ENCODE peak calls at places on chromosomes 7 and 10, in five cellular contexts. U, B, A, W and I are unnamed samples.

GRCh38 chr7:116713500-116713899 is 41.5 kb downstream of the MET start:
- DNase-seq in W (no peak), B (no peak), A (no peak), U (no peak), I (no peak)

GRCh38 chr10:72274213-72274729 is 547 bp downstream of the DDIT4 start:
- DNase-seq in U (no peak), W (no peak), A (no peak), B (no peak), I (no peak)

GRCh38 chr10:71631007-71631859 is 88.3 kb downstream of the C10orf105 start:
- DNase-seq in B (peak; percentile 70), W (peak; percentile 90), U (no peak), A (no peak), I (no peak)

GRCh38 chr10:121183241-121183640 is 332.1 kb downstream of the WDR11 start:
- DNase-seq in A (no peak), B (no peak), W (no peak), U (no peak), I (no peak)

GRCh38 chr10:94902570-94902969 is 35.9 kb upstream of the CYP2C9 start:
- DNase-seq in U (no peak), A (no peak), W (no peak), B (no peak), I (no peak)

GRCh38 chr7:94133460-94133859 is 129.3 kb upstream of the BET1 start:
- DNase-seq in B (no peak), U (no peak), W (peak; percentile 16), A (no peak), I (peak; percentile 13)

GRCh38 chr10:93566435-93567276 is at the start of gene FFAR4:
- DNase-seq in U (no peak), W (peak; percentile 49), A (peak; percentile 64), B (no peak), I (no peak)

GRCh38 chr7:13560441-13560840 is 429.0 kb downstream of the ETV1 start:
- DNase-seq in W (no peak), A (no peak), U (no peak), B (no peak), I (peak; percentile 73)

GRCh38 chr7:55120501-55121198 is 101.8 kb downstream of the EGFR start:
- DNase-seq in B (no peak), A (no peak), U (no peak), W (no peak), I (peak; percentile 76)

GRCh38 chr7:80883188-80884025 is 35.4 kb downstream of the SEMA3C start:
- DNase-seq in U (no peak), W (peak; percentile 79), B (no peak), A (no peak), I (peak; percentile 98)

GRCh38 chr10:94065344-94065743 is 71.6 kb downstream of the PLCE1 start:
- DNase-seq in U (no peak), B (no peak), W (no peak), A (no peak), I (no peak)

GRCh38 chr7:86002858-86003257 is 640.9 kb upstream of the GRM3 start:
- DNase-seq in W (no peak), A (no peak), U (no peak), B (no peak), I (no peak)

GRCh38 chr10:77418211-77418640 is 219.4 kb downstream of the KCNMA1 start:
- DNase-seq in U (no peak), W (no peak), B (no peak), A (no peak), I (no peak)

GRCh38 chr7:100693312-100694195 is 496 bp downstream of the GIGYF1 start:
- DNase-seq in W (no peak), A (peak; percentile 30), B (peak; percentile 53), U (peak; percentile 56), I (no peak)

GRCh38 chr7:98090116-98090515 is 16.5 kb upstream of the LMTK2 start:
- DNase-seq in B (no peak), W (no peak), A (no peak), U (no peak), I (no peak)

GRCh38 chr10:80454526-80455460 is 683 bp downstream of the TSPAN14 start:
- DNase-seq in A (peak; percentile 41), U (peak; percentile 49), W (peak; percentile 52), B (peak; percentile 59), I (peak; percentile 42)
- H3K79me2 ChIP-seq in A (peaks cover 20% of the 10 kb centered on the region), U (no peaks in the 10 kb centered on the region), W (peaks cover 50% of the 10 kb centered on the region), B (peaks cover 55% of the 10 kb centered on the region), I (peaks cover 48% of the 10 kb centered on the region)

GRCh38 chr10:119782981-119783664 is 57.3 kb downstream of the INPP5F start:
- DNase-seq in U (no peak), A (no peak), B (no peak), W (no peak), I (no peak)
- H3K4me1 ChIP-seq in U (peaks cover 21% of the 10 kb centered on the region), A (peaks cover 3% of the 10 kb centered on the region), B (peaks cover 16% of the 10 kb centered on the region), W (peaks cover 7% of the 10 kb centered on the region), I (no peaks in the 10 kb centered on the region)

GRCh38 chr10:109958059-109958458 is 34.7 kb upstream of the XPNPEP1 start:
- DNase-seq in B (no peak), W (no peak), U (no peak), A (no peak), I (no peak)
- H3K79me2 ChIP-seq in B (no peaks in the 10 kb centered on the region), W (no peaks in the 10 kb centered on the region), U (no peaks in the 10 kb centered on the region), A (no peaks in the 10 kb centered on the region), I (no peaks in the 10 kb centered on the region)

DNA sequence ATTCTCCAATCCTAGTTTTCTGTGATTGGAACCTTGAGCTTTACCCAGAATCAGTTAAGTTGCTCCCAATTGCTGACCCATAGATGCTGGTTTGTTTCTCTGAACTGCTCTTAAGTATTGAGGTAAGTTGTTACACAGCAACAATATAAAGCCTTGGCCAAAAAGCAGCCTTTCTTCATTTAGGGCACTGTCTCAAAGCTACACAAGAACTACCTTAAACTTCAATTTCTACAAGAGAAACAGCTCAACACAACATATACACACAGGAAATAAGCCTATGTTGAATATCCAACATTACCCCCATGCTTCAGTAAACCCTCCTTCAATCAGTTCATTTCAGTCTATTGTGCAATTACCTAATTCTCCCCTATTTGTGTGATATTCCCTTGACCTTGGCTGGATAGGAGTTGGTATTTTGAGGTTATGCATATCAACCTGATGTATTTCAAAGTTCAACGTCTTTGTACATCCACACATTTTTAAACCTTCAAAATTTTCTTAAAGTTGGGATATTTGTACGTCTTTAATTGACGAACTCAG is 11.5 kb downstream of the HNRNPA2B1 start:
- DNase-seq in B (no peak), W (no peak), U (peak; percentile 50), A (no peak), I (no peak)
- H3K4me1 ChIP-seq in B (peaks cover 26% of the 10 kb centered on the region), W (no peaks in the 10 kb centered on the region), U (peaks cover 2% of the 10 kb centered on the region), A (no peaks in the 10 kb centered on the region), I (no peaks in the 10 kb centered on the region)

GRCh38 chr10:32314588-32314987 is 32.4 kb downstream of the EPC1 start:
- DNase-seq in W (no peak), A (no peak), U (no peak), B (no peak), I (no peak)
- H3K79me2 ChIP-seq in W (peaks cover 48% of the 10 kb centered on the region), A (peaks cover 29% of the 10 kb centered on the region), U (peaks cover 99% of the 10 kb centered on the region), B (peaks cover 93% of the 10 kb centered on the region), I (peaks cover 94% of the 10 kb centered on the region)

GRCh38 chr10:79101560-79101971 is 32.8 kb downstream of the ZMIZ1 start:
- DNase-seq in B (no peak), A (no peak), W (no peak), U (no peak), I (no peak)
- H3K4me1 ChIP-seq in B (peaks cover 16% of the 10 kb centered on the region), A (peaks cover 11% of the 10 kb centered on the region), W (peaks cover 8% of the 10 kb centered on the region), U (peaks cover 38% of the 10 kb centered on the region), I (peaks cover 49% of the 10 kb centered on the region)

GRCh38 chr10:22693371-22693784 is 21.0 kb downstream of the PIP4K2A start:
- DNase-seq in U (no peak), W (no peak), A (no peak), B (peak; percentile 70), I (peak; percentile 86)
- H3K79me2 ChIP-seq in U (peaks cover 4% of the 10 kb centered on the region), W (peaks cover 12% of the 10 kb centered on the region), A (peaks cover 17% of the 10 kb centered on the region), B (peaks cover 100% of the 10 kb centered on the region), I (peaks cover 40% of the 10 kb centered on the region)